ENCODE peak calls at places on chromosomes 7 and 10, in ten cellular contexts. M is mesothelial cell of epicardium; R is neural crest cell; Z is colonic mucosa; A is activated naive CD8-positive, alpha-beta T cell treated with anti-CD3 and anti-CD28 coated beads, Interleukin-2, amount 10 ng/mL, durations not matched to agents 7 days and 5 days; B is T-helper 1 cell; H is hepatocyte; G is AG09319; W is activated CD4-positive, CD25-positive, alpha-beta regulatory T cell; L is H7. F is an unnamed sample.

GRCh38 chr7:116180302-116180701 is 30.0 kb upstream of the TES start:
- DNase-seq in R (no peak), B (no peak), G (no peak), A (no peak), H (peak; percentile 73), L (peak; percentile 64), M (no peak), W (no peak), Z (no peak), F (no peak)

GRCh38 chr7:29370531-29371314 is 176.1 kb downstream of the CHN2 start:
- DNase-seq in M (no peak), L (no peak), G (no peak), W (no peak), Z (peak; percentile 68), H (peak; percentile 75), B (no peak), A (no peak), R (no peak), F (no peak)

GRCh38 chr10:116125180-116125579 is 147.8 kb downstream of the GFRA1 start:
- DNase-seq in H (no peak), L (no peak), W (no peak), B (no peak), A (no peak), R (no peak), Z (no peak), M (no peak), G (no peak), F (no peak)

GRCh38 chr10:46064269-46064817 is 18.3 kb upstream of the MSMB start:
- DNase-seq in A (no peak), B (no peak), Z (no peak), W (no peak), H (no peak), M (no peak), R (no peak), L (no peak), G (no peak), F (no peak)

GRCh38 chr7:75951506-75951905 is 36.6 kb downstream of the POR start:
- DNase-seq in Z (no peak), A (no peak), B (no peak), R (no peak), M (no peak), H (peak; percentile 55), L (no peak), W (no peak), G (peak; percentile 56), F (no peak)

GRCh38 chr10:115944538-115944937 is 328.5 kb downstream of the GFRA1 start:
- DNase-seq in W (no peak), A (no peak), Z (no peak), H (no peak), B (no peak), R (no peak), G (no peak), M (no peak), L (no peak), F (no peak)

GRCh38 chr7:151608031-151608551 is 88.4 kb upstream of the RHEB start:
- DNase-seq in A (no peak), Z (peak; percentile 62), W (no peak), R (no peak), L (peak; percentile 51), H (peak; percentile 73), G (no peak), M (no peak), B (no peak), F (no peak)

GRCh38 chr7:157432957-157433576 is 96.3 kb downstream of the DNAJB6 start:
- DNase-seq in G (peak; percentile 1), W (peak; percentile 27), Z (peak; percentile 32), H (peak; percentile 64), L (peak; percentile 83), M (peak; percentile 64), B (no peak), R (peak; percentile 66), A (peak; percentile 72), F (no peak)

GRCh38 chr10:133608855-133609254 is 17.7 kb downstream of the FRG2B start:
- DNase-seq in G (no peak), B (no peak), W (no peak), R (no peak), H (no peak), L (no peak), Z (no peak), A (no peak), M (no peak), F (no peak)

GRCh38 chr7:123260428-123260960 is 60.7 kb upstream of the SLC13A1 start:
- DNase-seq in Z (peak; percentile 31), R (no peak), B (no peak), A (no peak), W (no peak), G (no peak), H (no peak), M (no peak), L (peak; percentile 2), F (no peak)

GRCh38 chr7:132782777-132783633 is 206.7 kb upstream of the PLXNA4 start:
- DNase-seq in G (peak; percentile 78), Z (no peak), W (no peak), H (no peak), B (no peak), R (no peak), A (no peak), M (no peak), L (no peak), F (no peak)

GRCh38 chr10:78605800-78606350 is 462.9 kb upstream of the ZMIZ1 start:
- DNase-seq in G (no peak), B (no peak), Z (no peak), H (no peak), M (no peak), R (no peak), W (no peak), A (no peak), L (no peak), F (no peak)

GRCh38 chr10:114822771-114823463 is 1.3 kb downstream of the FHIP2A start:
- DNase-seq in H (peak; percentile 16), R (no peak), L (no peak), M (no peak), W (no peak), Z (no peak), A (no peak), B (no peak), G (peak; percentile 54), F (no peak)

GRCh38 chr10:127196955-127197432 is 603 bp upstream of the INSYN2A start:
- DNase-seq in Z (no peak), B (no peak), G (no peak), H (no peak), R (no peak), M (no peak), A (no peak), W (no peak), L (no peak), F (no peak)

GRCh38 chr10:78742730-78743615 is 325.8 kb upstream of the ZMIZ1 start:
- DNase-seq in H (no peak), R (peak; percentile 28), M (no peak), Z (no peak), G (no peak), L (no peak), B (no peak), A (peak; percentile 54), W (no peak), F (no peak)

GRCh38 chr10:120517881-120518484 is 61.0 kb downstream of the PLPP4 start:
- DNase-seq in B (no peak), G (no peak), H (no peak), W (no peak), A (no peak), L (no peak), R (no peak), M (no peak), Z (no peak), F (no peak)

GRCh38 chr10:121927361-121927840 is 430 bp downstream of the ATE1 start:
- DNase-seq in R (no peak), B (peak; percentile 14), G (no peak), L (no peak), H (peak; percentile 73), W (peak; percentile 24), Z (peak; percentile 74), M (no peak), A (no peak), F (peak; percentile 32)

GRCh38 chr7:22582860-22583640 is 83.1 kb upstream of the STEAP1B start:
- DNase-seq in B (no peak), H (peak; percentile 77), M (no peak), W (no peak), L (peak; percentile 6), Z (no peak), R (no peak), A (no peak), G (peak; percentile 69), F (no peak)

GRCh38 chr10:16853201-16853600 is 36.0 kb upstream of the RSU1 start:
- DNase-seq in W (no peak), G (no peak), R (no peak), A (no peak), M (no peak), H (peak; percentile 21), Z (no peak), L (peak; percentile 15), B (no peak), F (no peak)

GRCh38 chr7:44727346-44728262 is 21.0 kb upstream of the ZMIZ2 start:
- DNase-seq in G (no peak), W (no peak), Z (no peak), H (no peak), R (no peak), M (no peak), A (no peak), L (no peak), B (no peak), F (no peak)

GRCh38 chr10:132139526-132139925 is 47.2 kb upstream of the DPYSL4 start:
- DNase-seq in B (no peak), M (no peak), H (no peak), R (no peak), G (no peak), A (peak; percentile 24), L (no peak), W (no peak), Z (no peak), F (no peak)

GRCh38 chr7:3415730-3416366 is 114.8 kb downstream of the SDK1 start:
- DNase-seq in L (no peak), Z (no peak), H (no peak), W (no peak), M (no peak), G (no peak), R (no peak), A (no peak), B (no peak), F (no peak)

GRCh38 chr10:114665406-114665805 is 7.3 kb upstream of the ABLIM1 start:
- DNase-seq in A (no peak), W (no peak), H (no peak), B (no peak), G (no peak), R (no peak), L (no peak), M (no peak), Z (no peak), F (no peak)

GRCh38 chr10:59757966-59758365 is 4.7 kb upstream of the MRLN start:
- DNase-seq in L (no peak), H (no peak), A (no peak), M (no peak), Z (no peak), W (no peak), R (no peak), B (no peak), G (no peak), F (no peak)

F was measured in omental fat pad.